ENCODE peak calls at places on chromosomes 2 and 18, in nine cellular contexts. S is PC-3; I is HepG2; Z is lower lobe of right lung; U is left cardiac atrium; R is HCT116; G is effector memory CD8-positive, alpha-beta T cell; X is activated CD8-positive, alpha-beta memory T cell treated with anti-CD3 and anti-CD28 coated beads, Interleukin-2, amount 10 ng/mL, durations not matched to agents 7 days and 5 days; K is CD8-positive, alpha-beta T cell. L is an unnamed sample.

GRCh38 chr18:5530623-5531022 is 13.2 kb downstream of the EPB41L3 start:
- ATAC-seq in S (no peak), I (no peak), Z (no peak), U (no peak), R (no peak), G (no peak), X (no peak), K (no peak), L (no peak)

GRCh38 chr18:59631583-59632181 is 65.5 kb downstream of the CCBE1 start:
- ATAC-seq in S (peak), I (no peak), Z (peak), U (no peak), R (peak), G (no peak), X (no peak), K (no peak), L (no peak)

GRCh38 chr2:13698847-13699246 is 933.7 kb upstream of the LRATD1 start:
- ATAC-seq in S (no peak), I (no peak), Z (no peak), U (no peak), R (no peak), G (no peak), X (no peak), K (no peak), L (no peak)

GRCh38 chr18:2982452-2983172 is 30.3 kb downstream of the LPIN2 start:
- ATAC-seq in S (no peak), I (peak), Z (no peak), U (no peak), R (no peak), G (peak), X (peak), K (peak), L (no peak)

GRCh38 chr18:70377857-70378701 is 89.2 kb downstream of the SOCS6 start:
- ATAC-seq in S (no peak), I (peak), Z (no peak), U (no peak), R (no peak), G (no peak), X (no peak), K (no peak), L (no peak)

GRCh38 chr2:152418688-152419087 is 83.7 kb downstream of the FMNL2 start:
- ATAC-seq in S (no peak), I (no peak), Z (no peak), U (no peak), R (no peak), G (no peak), X (no peak), K (no peak), L (no peak)

GRCh38 chr18:1094408-1094807 is 189.7 kb downstream of the ADCYAP1 start:
- ATAC-seq in S (peak), I (no peak), Z (no peak), U (no peak), R (no peak), G (no peak), X (no peak), K (no peak), L (no peak)

GRCh38 chr2:151771599-151772358 is 37.5 kb upstream of the NEB start:
- ATAC-seq in S (no peak), I (no peak), Z (peak), U (peak), R (no peak), G (peak), X (no peak), K (no peak), L (peak)